ENCODE peak calls at places on chromosomes 4 and X, in five cellular contexts. B is lower leg skin, D is stomach, E is T-cell, H is substantia nigra. P is an unnamed sample.

GRCh38 chr4:48634688-48635308 is 144.7 kb downstream of the ZAR1 start:
- DNase-seq in B (no peak), D (no peak), E (no peak), H (no peak), P (no peak)

GRCh38 chr4:4613641-4614286 is 71.9 kb upstream of the STX18 start:
- DNase-seq in B (peak; percentile 49), D (no peak), E (no peak), H (no peak), P (no peak)

GRCh38 chr4:173490817-173491518 is 39.1 kb downstream of the HAND2 start:
- DNase-seq in B (no peak), D (no peak), E (no peak), H (no peak), P (no peak)

GRCh38 chrX:10089378-10089795 is 67.4 kb upstream of the CLCN4 start:
- DNase-seq in B (no peak), D (no peak), E (no peak), H (no peak), P (no peak)

GRCh38 chr4:96473246-96473645 is 633.4 kb downstream of the PDHA2 start:
- DNase-seq in B (no peak), D (no peak), E (no peak), H (no peak), P (no peak)

GRCh38 chrX:147953976-147954375 is 27.2 kb upstream of the FMR1NB start:
- DNase-seq in B (no peak), D (peak; percentile 26), E (no peak), H (no peak), P (no peak)

GRCh38 chr4:140529434-140529833 is 5.5 kb downstream of the ELMOD2 start:
- DNase-seq in B (no peak), D (no peak), E (no peak), H (no peak), P (no peak)

GRCh38 chrX:45187731-45188130 is 12.9 kb downstream of the DIPK2B start:
- DNase-seq in B (no peak), D (no peak), E (no peak), H (no peak), P (no peak)

GRCh38 chr4:99324978-99325377 is 3.8 kb upstream of the ADH1B start:
- DNase-seq in B (peak; percentile 87), D (peak; percentile 33), E (no peak), H (no peak), P (no peak)

GRCh38 chr4:37995981-37996770 is 36.0 kb downstream of the PTTG2 start:
- DNase-seq in B (no peak), D (no peak), E (no peak), H (no peak), P (no peak)

GRCh38 chrX:111008126-111008525 is 87.9 kb upstream of the PAK3 start:
- DNase-seq in B (no peak), D (no peak), E (no peak), H (no peak), P (no peak)

GRCh38 chr4:45869199-45869598 is 254.7 kb downstream of the GABRG1 start:
- DNase-seq in B (no peak), D (no peak), E (no peak), H (no peak), P (no peak)

GRCh38 chr4:20641971-20642370 is 58.3 kb upstream of the PACRGL start:
- DNase-seq in B (no peak), D (no peak), E (no peak), H (no peak), P (no peak)

GRCh38 chr4:100095729-100096595 is 94.3 kb downstream of the DDIT4L start:
- DNase-seq in B (peak; percentile 91), D (peak; percentile 51), E (peak; percentile 41), H (peak; percentile 36), P (peak; percentile 46)

GRCh38 chrX:134249231-134249630 is 12.2 kb downstream of the CCDC160 start:
- DNase-seq in B (no peak), D (no peak), E (no peak), H (no peak), P (no peak)

GRCh38 chrX:140933874-140934655 is 68.3 kb upstream of the SPANXB1 start:
- DNase-seq in B (no peak), D (no peak), E (no peak), H (no peak), P (no peak)

GRCh38 chr4:158255727-158256324 is 45.5 kb downstream of the TMEM144 start:
- DNase-seq in B (no peak), D (no peak), E (no peak), H (peak; percentile 38), P (no peak)

GRCh38 chrX:135923353-135923752 is 29.8 kb downstream of the SAGE1 start:
- DNase-seq in B (no peak), D (no peak), E (no peak), H (no peak), P (no peak)

GRCh38 chr4:91171217-91171616 is 1044.0 kb downstream of the CCSER1 start:
- DNase-seq in B (no peak), D (no peak), E (no peak), H (no peak), P (no peak)

GRCh38 chr4:95231713-95232112 is 317.1 kb downstream of the UNC5C start:
- DNase-seq in B (no peak), D (no peak), E (no peak), H (no peak), P (no peak)

GRCh38 chr4:129328176-129328575 is 232.2 kb downstream of the C4orf33 start:
- DNase-seq in B (no peak), D (no peak), E (no peak), H (no peak), P (no peak)

GRCh38 chr4:1767058-1767769 is 25.9 kb upstream of the FGFR3 start:
- DNase-seq in B (no peak), D (no peak), E (no peak), H (peak; percentile 49), P (no peak)

GRCh38 chrX:109537324-109537665 is 651 bp downstream of the NXT2 start:
- DNase-seq in B (peak; percentile 85), D (peak; percentile 49), E (no peak), H (no peak), P (no peak)

GRCh38 chr4:144288011-144288903 is 147.7 kb upstream of the GYPA start:
- DNase-seq in B (no peak), D (no peak), E (no peak), H (no peak), P (no peak)

P was measured in lower lobe of right lung.